ENCODE peak calls at places on chromosomes 6 and 20, in five cellular contexts. W is HepG2, J is SK-N-SH, S is K562, B is GM12878. A is an unnamed sample.
A peak's percentile ranks its signal among the peaks of the same experiment; 100 is the strongest.

GRCh38 chr6:4647414-4648365 is 128.5 kb upstream of the CDYL start:
- DNase-seq in W (peak; percentile 53), S (peak; percentile 90), B (no peak), J (peak; percentile 64), A (peak; percentile 82)

GRCh38 chr6:26216015-26216885 is 129.0 kb downstream of the HFE start:
- DNase-seq in J (peak; percentile 70), B (peak; percentile 100), S (peak; percentile 83), W (peak; percentile 99), A (no peak)

GRCh38 chr6:39082310-39082709 is 32.7 kb downstream of the SAYSD1 start:
- DNase-seq in B (no peak), J (no peak), S (no peak), W (no peak), A (no peak)

GRCh38 chr6:582370-582769 is 74.5 kb downstream of the HUS1B start:
- DNase-seq in B (no peak), W (peak; percentile 56), J (no peak), S (no peak), A (no peak)

GRCh38 chr6:135144678-135145508 is 36.2 kb upstream of the MYB start:
- DNase-seq in S (peak; percentile 53), J (peak; percentile 25), W (peak; percentile 34), B (no peak), A (peak; percentile 38)

GRCh38 chr6:408599-409102 is 17.1 kb downstream of the IRF4 start:
- DNase-seq in B (no peak), J (peak; percentile 61), W (peak; percentile 65), S (peak; percentile 72), A (peak; percentile 78)

GRCh38 chr20:4898282-4898681 is 103.0 kb downstream of the SLC23A2 start:
- DNase-seq in B (no peak), S (no peak), W (no peak), J (no peak), A (no peak)

GRCh38 chr20:31523361-31524283 is 9.4 kb downstream of the HM13 start:
- DNase-seq in W (no peak), B (no peak), S (no peak), J (no peak), A (no peak)

GRCh38 chr6:153024401-153025017 is 22.0 kb upstream of the MTRF1L start:
- DNase-seq in J (peak; percentile 60), B (peak; percentile 45), W (peak; percentile 75), S (peak; percentile 71), A (peak; percentile 70)

GRCh38 chr6:92495246-92495645 is 924.1 kb downstream of the EPHA7 start:
- DNase-seq in W (no peak), J (no peak), B (no peak), S (no peak), A (no peak)

GRCh38 chr6:167500961-167501360 is 176.1 kb downstream of the TTLL2 start:
- DNase-seq in W (no peak), J (no peak), S (no peak), B (no peak), A (no peak)

GRCh38 chr6:148523051-148523450 is 180.4 kb downstream of the SASH1 start:
- DNase-seq in B (no peak), W (no peak), S (no peak), J (no peak), A (no peak)

GRCh38 chr6:115870464-115870863 is 190.2 kb downstream of the FRK start:
- DNase-seq in B (no peak), W (no peak), S (no peak), J (no peak), A (no peak)

GRCh38 chr6:133895573-133896343 is 6.8 kb downstream of the TCF21 start:
- DNase-seq in S (no peak), J (no peak), W (no peak), B (no peak), A (no peak)

GRCh38 chr20:17671565-17671964 is 10.5 kb downstream of the RRBP1 start:
- DNase-seq in W (no peak), B (no peak), S (no peak), J (no peak), A (no peak)

GRCh38 chr6:138004423-138005287 is 102.6 kb downstream of the PERP start:
- DNase-seq in W (peak; percentile 35), S (no peak), B (peak; percentile 28), J (no peak), A (peak; percentile 43)

GRCh38 chr6:125002090-125002741 is 40.0 kb downstream of the RNF217 start:
- DNase-seq in B (no peak), W (no peak), J (no peak), S (no peak), A (no peak)

GRCh38 chr20:40703981-40704530 is 15.0 kb upstream of the MAFB start:
- DNase-seq in W (no peak), B (no peak), J (no peak), S (no peak), A (no peak)

GRCh38 chr20:61435184-61435822 is 183.2 kb downstream of the CDH4 start:
- DNase-seq in J (no peak), S (no peak), B (no peak), W (no peak), A (no peak)

GRCh38 chr6:36280983-36281382 is 11.1 kb downstream of the PNPLA1 start:
- DNase-seq in B (no peak), W (no peak), J (no peak), S (no peak), A (no peak)

GRCh38 chr6:112911949-112912348 is 564.8 kb downstream of the RFPL4B start:
- DNase-seq in J (no peak), S (no peak), W (no peak), B (no peak), A (no peak)

GRCh38 chr20:36854343-36855240 is 21.3 kb upstream of the TLDC2 start:
- DNase-seq in S (peak; percentile 62), B (no peak), J (no peak), W (no peak), A (no peak)

GRCh38 chr20:17823382-17824144 is 123.8 kb downstream of the BANF2 start:
- DNase-seq in S (no peak), B (no peak), W (peak; percentile 36), J (no peak), A (no peak)

GRCh38 chr20:34104059-34104458 is 8.0 kb downstream of the EIF2S2 start:
- DNase-seq in W (no peak), S (no peak), B (no peak), J (no peak), A (no peak)

GRCh38 chr20:48846516-48847492 is 19.0 kb upstream of the PREX1 start:
- DNase-seq in J (peak; percentile 55), W (no peak), S (peak; percentile 26), B (peak; percentile 93), A (no peak)

GRCh38 chr6:116420341-116420740 is 40.8 kb upstream of the CALHM6 start:
- DNase-seq in W (no peak), J (no peak), S (no peak), B (no peak), A (no peak)

GRCh38 chr6:125285936-125286335 is 15.8 kb downstream of the HDDC2 start:
- DNase-seq in S (no peak), W (no peak), J (no peak), B (no peak), A (no peak)

GRCh38 chr6:4920914-4921410 is 82.9 kb downstream of the RPP40 start:
- DNase-seq in J (no peak), W (no peak), B (no peak), S (no peak), A (no peak)

GRCh38 chr6:130787726-130788500 is 39.3 kb upstream of the SMLR1 start:
- DNase-seq in S (no peak), W (peak; percentile 15), B (peak; percentile 17), J (no peak), A (no peak)

GRCh38 chr6:131846905-131847304 is 39.1 kb downstream of the ENPP1 start:
- DNase-seq in J (no peak), W (no peak), B (no peak), S (no peak), A (no peak)

GRCh38 chr6:131851049-131851769 is 43.4 kb downstream of the ENPP1 start:
- DNase-seq in B (no peak), S (no peak), J (no peak), W (no peak), A (no peak)

GRCh38 chr6:131849799-131850198 is 42.0 kb downstream of the ENPP1 start:
- DNase-seq in W (no peak), S (no peak), B (no peak), J (no peak), A (no peak)

GRCh38 chr6:131854803-131855202 is 47.0 kb downstream of the ENPP1 start:
- DNase-seq in W (no peak), S (no peak), B (no peak), J (no peak), A (no peak)

GRCh38 chr6:131852200-131852599 is 44.4 kb downstream of the ENPP1 start:
- DNase-seq in S (no peak), J (no peak), W (no peak), B (no peak), A (no peak)
- TF ChIP-seq FOXM1 in S (no peak), J (no peak), W (no peak), B (no peak), A (no peak)

GRCh38 chr20:51359947-51360346 is 182.6 kb downstream of the NFATC2 start:
- DNase-seq in B (no peak), W (no peak), S (no peak), J (no peak), A (no peak)
- TF ChIP-seq FOXM1 in B (no peak), W (no peak), S (no peak), J (no peak), A (no peak)

DNA sequence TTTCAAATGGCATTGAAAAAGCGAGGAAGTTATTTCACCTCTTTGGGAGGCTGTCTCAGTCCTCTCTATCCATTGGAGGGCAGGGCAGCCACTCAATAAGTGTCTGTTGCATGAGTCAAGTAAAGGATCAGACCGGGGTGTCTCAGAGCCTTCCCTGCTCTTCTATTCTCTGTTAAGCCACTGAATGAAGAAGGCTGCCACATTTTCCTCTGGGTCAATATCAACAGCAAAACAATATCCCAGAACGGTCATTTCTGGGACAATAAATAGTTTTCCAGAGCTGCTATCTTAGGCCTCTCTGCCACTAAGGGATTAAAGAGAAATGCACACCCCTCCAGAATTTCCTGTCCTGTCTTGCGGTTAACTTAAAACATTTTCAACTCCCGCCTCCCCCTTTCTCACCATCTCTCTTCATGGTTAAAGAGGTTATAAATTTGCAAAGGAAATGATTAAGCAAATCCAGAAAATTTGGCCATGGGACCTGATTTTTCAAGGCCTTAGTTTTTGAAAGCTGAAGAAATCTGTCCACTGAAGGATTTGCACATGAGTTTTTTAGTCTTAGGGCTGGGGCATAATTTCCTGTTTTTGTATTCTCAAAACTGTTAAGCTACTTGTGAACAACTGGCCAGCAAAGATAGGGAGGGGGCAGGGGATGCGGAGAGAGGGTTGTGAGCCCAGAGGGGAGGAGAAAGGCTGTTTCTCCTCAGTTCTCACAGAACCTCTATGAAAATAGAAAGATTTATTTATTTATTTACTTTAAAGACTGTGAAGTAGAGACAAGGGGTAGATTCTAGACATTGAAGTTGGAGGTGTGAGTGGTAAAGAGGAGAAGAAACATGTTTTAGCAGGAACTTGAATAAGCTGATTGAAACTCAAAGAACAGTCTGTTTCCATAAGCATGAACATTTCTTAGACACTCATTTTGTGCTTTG is 135.7 kb downstream of the BCAS1 start:
- DNase-seq in S (peak; percentile 65), J (no peak), W (no peak), B (no peak), A (no peak)
- TF ChIP-seq FOXM1 in S (no peak), J (no peak), W (no peak), B (no peak), A (no peak)

GRCh38 chr20:43781215-43781614 is 54.4 kb upstream of the GTSF1L start:
- DNase-seq in B (no peak), J (no peak), W (no peak), S (no peak), A (no peak)

GRCh38 chr20:43787937-43788336 is 61.1 kb upstream of the GTSF1L start:
- DNase-seq in J (no peak), B (no peak), W (no peak), S (no peak), A (no peak)

GRCh38 chr20:43789593-43789992 is 62.8 kb upstream of the GTSF1L start:
- DNase-seq in B (no peak), W (no peak), J (no peak), S (no peak), A (no peak)

GRCh38 chr20:43786885-43787284 is 60.1 kb upstream of the GTSF1L start:
- DNase-seq in W (no peak), S (no peak), J (no peak), B (no peak), A (no peak)
- TF ChIP-seq FOXM1 in W (no peak), S (no peak), J (no peak), B (no peak), A (no peak)